ENCODE peak calls at places on chromosome 17, in nine cellular contexts. G is activated CD4-positive, alpha-beta T cell treated with anti-CD3 and anti-CD28 coated beads for 36 hours; L is NCI-H1105; K is caudate nucleus; U is EL; Q is activated effector memory CD4-positive, alpha-beta T cell treated with anti-CD3 and anti-CD28 coated beads, Interleukin-2, amount 50 U/mL, for 16 hours; C is GM12865; I is Kasumi-1; W is activated naive CD4-positive, alpha-beta T cell. Y is an unnamed sample.

GRCh38 chr17:9208381-9208780 is 187.1 kb downstream of the NTN1 start:
- DNase-seq in W (no peak), L (no peak), I (no peak), K (no peak), U (no peak), G (no peak), Q (no peak), C (no peak), Y (no peak)

GRCh38 chr17:17347234-17347955 is 44.2 kb downstream of the NT5M start:
- DNase-seq in G (no peak), U (no peak), I (no peak), Q (peak), C (no peak), L (no peak), K (no peak), W (no peak), Y (no peak)

GRCh38 chr17:5561736-5562135 is 22.6 kb downstream of the NLRP1 start:
- DNase-seq in K (no peak), W (no peak), C (no peak), Q (peak), U (no peak), L (no peak), I (no peak), G (no peak), Y (no peak)

GRCh38 chr17:27288183-27288582 is 5.7 kb upstream of the WSB1 start:
- DNase-seq in U (no peak), K (no peak), L (no peak), W (no peak), C (no peak), Q (no peak), I (no peak), G (no peak), Y (no peak)

GRCh38 chr17:59439711-59440110 is 108.3 kb downstream of the YPEL2 start:
- DNase-seq in U (no peak), I (no peak), C (no peak), K (no peak), W (no peak), Q (no peak), G (no peak), L (no peak), Y (no peak)

GRCh38 chr17:82047914-82048570 is 3.6 kb downstream of the RFNG start:
- DNase-seq in W (no peak), I (no peak), U (no peak), L (no peak), K (no peak), Q (no peak), C (no peak), G (no peak), Y (no peak)

GRCh38 chr17:9628509-9628908 is 16.8 kb upstream of the USP43 start:
- DNase-seq in K (no peak), I (no peak), L (no peak), W (no peak), Q (no peak), U (no peak), G (no peak), C (no peak), Y (no peak)

GRCh38 chr17:49848019-49848473 is at the start of gene TAC4:
- DNase-seq in C (no peak), I (no peak), U (no peak), W (no peak), G (no peak), L (no peak), K (no peak), Q (peak), Y (no peak)

GRCh38 chr17:43453331-43453812 is 30.4 kb upstream of the DHX8 start:
- DNase-seq in W (no peak), I (no peak), L (no peak), Q (no peak), K (no peak), C (no peak), U (no peak), G (no peak), Y (no peak)

GRCh38 chr17:4161179-4161559 is 18.2 kb downstream of the CYB5D2 start:
- DNase-seq in G (no peak), K (no peak), L (no peak), I (no peak), U (peak), Q (no peak), W (no peak), C (no peak), Y (no peak)

GRCh38 chr17:61463068-61463980 is 11.1 kb downstream of the TBX4 start:
- DNase-seq in L (no peak), I (no peak), W (no peak), U (no peak), Q (peak), G (no peak), K (peak), C (no peak), Y (no peak)

GRCh38 chr17:2982854-2983636 is 80.4 kb downstream of the OR1D5 start:
- DNase-seq in Q (no peak), W (no peak), U (peak), L (no peak), I (peak), C (no peak), K (no peak), G (no peak), Y (no peak)

GRCh38 chr17:79205688-79206205 is 131.1 kb downstream of the ENGASE start:
- DNase-seq in K (no peak), L (no peak), C (no peak), Q (no peak), G (no peak), W (no peak), I (no peak), U (peak), Y (no peak)

GRCh38 chr17:40124279-40125141 is 2.7 kb downstream of the MSL1 start:
- DNase-seq in W (no peak), K (peak), I (no peak), G (peak), C (no peak), L (peak), U (peak), Q (no peak), Y (no peak)

GRCh38 chr17:77502626-77503292 is 362.0 kb downstream of the SEC14L1 start:
- DNase-seq in L (no peak), I (no peak), G (no peak), W (no peak), Q (peak), C (no peak), K (no peak), U (no peak), Y (no peak)

GRCh38 chr17:76831316-76831715 is 36.9 kb upstream of the MGAT5B start:
- DNase-seq in I (no peak), G (no peak), W (no peak), K (peak), L (no peak), C (no peak), U (no peak), Q (no peak), Y (no peak)

GRCh38 chr17:62892870-62893338 is 73.1 kb upstream of the TANC2 start:
- DNase-seq in K (no peak), C (peak), Q (no peak), W (no peak), G (peak), I (peak), U (peak), L (no peak), Y (no peak)

GRCh38 chr17:17414316-17414937 is 62.4 kb upstream of the MED9 start:
- DNase-seq in C (no peak), G (no peak), L (no peak), U (peak), W (no peak), Q (no peak), K (peak), I (no peak), Y (no peak)

GRCh38 chr17:81484195-81484979 is 28.2 kb downstream of the ACTG1 start:
- DNase-seq in Q (peak), L (peak), U (peak), K (peak), W (peak), C (peak), G (peak), I (peak), Y (peak)

GRCh38 chr17:21687136-21687953 is 5.0 kb upstream of the KCNJ18 start:
- DNase-seq in G (no peak), U (no peak), W (no peak), Q (no peak), C (no peak), L (no peak), K (no peak), I (no peak), Y (no peak)

GRCh38 chr17:81164464-81165245 is 652 bp upstream of the PVALEF start:
- DNase-seq in G (no peak), Q (no peak), K (peak), C (no peak), W (no peak), L (no peak), U (no peak), I (no peak), Y (peak)

GRCh38 chr17:77496831-77497577 is 356.2 kb downstream of the SEC14L1 start:
- DNase-seq in L (no peak), W (no peak), Q (peak), K (no peak), C (no peak), U (no peak), G (no peak), I (no peak), Y (no peak)

GRCh38 chr17:32285770-32286517 is 20.3 kb downstream of the RHBDL3 start:
- DNase-seq in Q (no peak), I (no peak), L (no peak), K (no peak), W (no peak), C (no peak), G (no peak), U (no peak), Y (no peak)

GRCh38 chr17:35103271-35103670 is 16.4 kb downstream of the RAD51D start:
- DNase-seq in W (no peak), Q (no peak), I (no peak), U (no peak), C (no peak), K (no peak), L (no peak), G (no peak), Y (no peak)

GRCh38 chr17:7655541-7655840 is 4.8 kb downstream of the ATP1B2 start:
- DNase-seq in I (no peak), C (peak), L (no peak), W (no peak), G (no peak), U (no peak), Q (no peak), K (no peak), Y (no peak)

GRCh38 chr17:63446218-63446980 is at the start of gene CYB561:
- DNase-seq in G (peak), Q (peak), L (peak), C (peak), W (peak), I (peak), U (peak), K (peak), Y (peak)

GRCh38 chr17:34519286-34519685 is 60.1 kb upstream of the TMEM132E start:
- DNase-seq in C (peak), G (peak), U (no peak), L (peak), W (no peak), K (no peak), Q (no peak), I (no peak), Y (no peak)

GRCh38 chr17:59607817-59608403 is 11.8 kb upstream of the CLTC start:
- DNase-seq in Q (peak), U (no peak), C (peak), K (no peak), L (no peak), G (peak), I (peak), W (peak), Y (peak)

GRCh38 chr17:64320613-64321553 is 57.8 kb upstream of the TEX2 start:
- DNase-seq in I (peak), G (peak), W (peak), Q (peak), K (peak), L (peak), C (peak), U (peak), Y (peak)

GRCh38 chr17:38749222-38750043 is 1.3 kb upstream of the PCGF2 start:
- DNase-seq in C (peak), Q (no peak), I (no peak), W (no peak), U (peak), L (peak), G (peak), K (peak), Y (peak)

GRCh38 chr17:50604470-50604869 is 30.2 kb upstream of the ABCC3 start:
- DNase-seq in W (no peak), K (no peak), U (peak), I (peak), C (no peak), Q (no peak), L (peak), G (no peak), Y (peak)

Y was measured in body of pancreas.